ENCODE peak calls at places on chromosomes 4 and X, in nine cellular contexts. G is erythroblast, C is IMR-90, S is adrenal gland, L is GM12891, E is A549, V is endothelial cell of umbilical vein, F is uterus, D is NB4. P is an unnamed sample.

GRCh38 chr4:53120801-53121200 is 245.1 kb downstream of the SCFD2 start:
- DNase-seq in G (no peak), C (no peak), S (peak; percentile 28), L (no peak), E (no peak), V (no peak), F (no peak), D (no peak), P (peak; percentile 72)

GRCh38 chr4:15755321-15755750 is 22.8 kb upstream of the CD38 start:
- DNase-seq in G (no peak), C (peak; percentile 69), S (no peak), L (no peak), E (no peak), V (peak; percentile 49), F (no peak), D (no peak), P (no peak)

GRCh38 chr4:3224971-3225850 is 23.7 kb upstream of the MSANTD1 start:
- DNase-seq in G (peak; percentile 21), C (no peak), S (no peak), L (no peak), E (no peak), V (no peak), F (no peak), D (no peak), P (no peak)

GRCh38 chrX:81263067-81263466 is 61.2 kb downstream of the SH3BGRL start:
- DNase-seq in G (no peak), C (no peak), S (no peak), L (no peak), E (no peak), V (no peak), F (no peak), D (no peak), P (no peak)

GRCh38 chr4:40132816-40133215 is 64.0 kb upstream of the RHOH start:
- DNase-seq in G (no peak), C (no peak), S (no peak), L (no peak), E (no peak), V (no peak), F (no peak), D (no peak), P (no peak)

GRCh38 chr4:54940996-54941395 is 184.4 kb downstream of the KDR start:
- DNase-seq in G (no peak), C (no peak), S (no peak), L (no peak), E (no peak), V (no peak), F (no peak), D (no peak), P (no peak)

GRCh38 chr4:170139764-170140163 is 50.0 kb upstream of the AADAT start:
- DNase-seq in G (no peak), C (peak; percentile 37), S (no peak), L (no peak), E (no peak), V (no peak), F (no peak), D (no peak), P (no peak)

GRCh38 chrX:149541521-149542047 is 772 bp downstream of the EOLA1 start:
- DNase-seq in G (peak; percentile 47), C (no peak), S (peak; percentile 36), L (no peak), E (no peak), V (no peak), F (no peak), D (peak; percentile 27), P (no peak)

GRCh38 chr4:76780781-76781697 is 116.9 kb downstream of the SOWAHB start:
- DNase-seq in G (no peak), C (no peak), S (no peak), L (no peak), E (no peak), V (no peak), F (no peak), D (no peak), P (no peak)

GRCh38 chr4:76784237-76784636 is 113.7 kb downstream of the SOWAHB start:
- DNase-seq in G (peak; percentile 10), C (no peak), S (no peak), L (no peak), E (no peak), V (no peak), F (no peak), D (peak; percentile 4), P (no peak)

GRCh38 chr4:76781698-76782595 is 116.0 kb downstream of the SOWAHB start:
- DNase-seq in G (no peak), C (peak; percentile 98), S (no peak), L (no peak), E (no peak), V (no peak), F (no peak), D (peak; percentile 9), P (no peak)

GRCh38 chr4:76783836-76784235 is 114.1 kb downstream of the SOWAHB start:
- DNase-seq in G (no peak), C (no peak), S (no peak), L (no peak), E (no peak), V (no peak), F (no peak), D (no peak), P (no peak)

DNA sequence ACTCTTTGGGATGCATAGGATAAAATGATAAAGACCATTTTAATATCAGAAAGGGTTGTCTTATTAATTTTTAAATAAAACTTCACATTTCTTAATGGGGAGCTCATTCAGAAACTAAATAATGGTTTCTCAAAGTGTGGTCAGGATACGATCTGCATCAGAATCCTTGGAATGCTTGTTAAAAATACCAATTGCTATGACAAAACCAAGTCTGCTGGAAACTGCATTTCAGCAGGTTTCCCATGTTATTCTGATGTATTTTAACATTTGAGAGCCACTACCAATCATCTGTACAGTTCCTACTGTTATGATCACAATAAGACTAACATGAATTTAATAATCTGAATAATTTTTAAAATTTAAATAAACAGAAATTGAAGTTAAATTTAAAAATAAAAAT is 115.1 kb downstream of the SOWAHB start:
- DNase-seq in G (no peak), C (peak; percentile 85), S (no peak), L (no peak), E (no peak), V (no peak), F (no peak), D (no peak), P (no peak)
- TF ChIP-seq POLR2A in G (no peak), C (peak; percentile 29), S (no peak), L (no peak), E (no peak), V (no peak), F (no peak), D (no peak), P (no peak)

GRCh38 chrX:55004231-55004630 is 4.1 kb downstream of the APEX2 start:
- DNase-seq in G (peak; percentile 28), C (no peak), S (no peak), L (no peak), E (no peak), V (no peak), F (no peak), D (no peak), P (no peak)

GRCh38 chrX:54994668-54995452 is 872 bp upstream of the PFKFB1 start:
- DNase-seq in G (no peak), C (no peak), S (peak; percentile 46), L (no peak), E (no peak), V (no peak), F (no peak), D (peak; percentile 17), P (no peak)

GRCh38 chrX:54994099-54994498 is at the start of gene PFKFB1:
- DNase-seq in G (no peak), C (no peak), S (no peak), L (no peak), E (no peak), V (no peak), F (no peak), D (no peak), P (no peak)

GRCh38 chrX:54995621-54996020 is 1.6 kb upstream of the PFKFB1 start:
- DNase-seq in G (no peak), C (no peak), S (no peak), L (no peak), E (no peak), V (no peak), F (no peak), D (no peak), P (no peak)

DNA sequence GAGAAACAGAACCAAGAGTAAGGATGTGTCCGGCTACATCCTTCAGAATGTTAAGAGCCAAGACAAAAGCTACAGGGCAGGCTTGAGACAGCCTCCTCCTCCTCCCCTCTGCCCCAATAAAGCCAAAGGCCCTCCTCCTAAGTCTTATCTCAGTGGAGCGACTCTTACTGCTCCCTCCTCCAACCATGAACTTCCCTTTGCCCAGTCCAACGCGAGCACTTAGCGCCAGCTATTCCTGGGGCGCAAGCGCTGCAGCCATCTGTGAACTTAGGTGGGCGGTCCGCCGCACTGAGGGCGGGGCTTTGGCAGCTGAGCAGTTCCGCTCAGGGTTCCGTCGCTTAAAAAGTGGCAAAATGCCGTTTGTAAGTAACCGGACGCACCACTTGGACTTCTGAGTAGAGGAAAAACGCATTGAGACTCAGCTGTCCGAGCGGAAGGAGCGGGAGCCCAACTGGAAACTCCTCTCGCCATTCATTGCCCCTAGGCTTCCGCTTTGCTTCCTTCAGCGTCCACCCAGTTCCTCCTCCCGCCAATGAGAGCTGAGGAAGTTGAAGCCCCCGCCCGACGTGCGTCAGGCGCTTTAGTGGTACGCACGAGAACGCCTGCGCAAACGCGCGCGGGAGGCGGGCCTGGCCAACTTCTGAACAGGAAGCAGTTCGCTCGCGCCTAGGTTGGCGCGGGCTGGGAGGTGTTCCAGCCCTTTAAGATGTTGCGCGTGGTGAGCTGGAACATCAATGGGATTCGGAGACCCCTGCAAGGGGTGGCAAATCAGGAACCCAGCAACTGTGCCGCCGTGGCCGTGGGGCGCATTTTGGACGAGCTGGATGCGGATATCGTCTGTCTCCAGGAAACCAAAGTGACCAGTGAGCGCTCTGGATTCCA is at the start of gene APEX2:
- DNase-seq in G (peak; percentile 94), C (peak; percentile 91), S (peak; percentile 94), L (peak; percentile 53), E (peak; percentile 83), V (peak; percentile 92), F (peak; percentile 89), D (peak; percentile 94), P (peak; percentile 94)
- TF ChIP-seq POLR2A in G (peak; percentile 94), C (peak; percentile 85), S (peak; percentile 74), L (peak; percentile 85), E (peak; percentile 89), V (peak; percentile 72), F (peak; percentile 66), D (peak; percentile 91), P (no peak)

GRCh38 chrX:135520553-135521404 is at the start of gene INTS6L:
- DNase-seq in G (peak; percentile 89), C (peak; percentile 88), S (peak; percentile 93), L (peak; percentile 25), E (no peak), V (peak; percentile 91), F (peak; percentile 90), D (peak; percentile 97), P (peak; percentile 93)

GRCh38 chrX:135520022-135520552 is 373 bp upstream of the INTS6L start:
- DNase-seq in G (no peak), C (peak; percentile 60), S (peak; percentile 33), L (no peak), E (no peak), V (no peak), F (no peak), D (no peak), P (peak; percentile 28)

GRCh38 chrX:135522878-135523693 is 2.6 kb downstream of the INTS6L start:
- DNase-seq in G (peak; percentile 56), C (no peak), S (no peak), L (no peak), E (no peak), V (no peak), F (no peak), D (peak; percentile 9), P (no peak)

GRCh38 chrX:135522132-135522530 is 1.7 kb downstream of the INTS6L start:
- DNase-seq in G (peak; percentile 76), C (no peak), S (no peak), L (no peak), E (no peak), V (no peak), F (no peak), D (no peak), P (no peak)

DNA sequence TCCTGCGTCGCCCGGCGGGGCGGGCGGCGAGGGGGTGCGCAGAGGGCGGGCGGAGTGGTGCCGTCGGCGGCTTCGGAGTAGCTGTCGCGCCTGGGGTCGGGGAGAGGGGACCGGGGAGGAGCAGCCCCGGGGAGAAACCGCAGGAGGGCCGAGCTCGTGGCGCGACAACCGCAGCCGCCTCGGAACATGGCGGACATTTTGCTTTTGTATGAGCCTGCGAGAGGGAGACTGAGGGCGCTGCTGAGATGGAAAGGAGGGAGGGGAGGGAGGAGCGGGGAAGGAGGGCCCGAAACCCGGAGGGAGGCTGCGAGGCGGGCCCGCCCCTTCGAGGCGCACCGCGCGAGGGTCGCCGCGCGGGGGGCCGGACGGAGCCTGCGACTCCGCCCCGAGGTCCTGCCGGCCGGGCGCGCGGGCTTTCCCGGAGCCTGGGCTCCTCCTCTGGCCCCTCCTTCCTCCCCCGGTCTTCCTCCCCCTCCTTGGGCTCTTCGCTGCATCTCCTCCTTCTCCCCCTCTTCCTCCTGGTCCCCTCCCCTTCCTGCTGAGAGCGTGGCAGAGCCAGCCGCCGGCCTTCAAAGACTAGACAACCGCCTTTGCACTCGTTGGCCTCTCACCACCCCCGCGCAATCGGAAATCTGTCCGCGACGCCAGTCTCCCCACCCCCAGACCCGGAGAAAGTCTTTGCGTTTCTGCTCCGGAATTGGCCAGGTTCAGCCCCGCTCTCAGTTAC is 1.1 kb downstream of the INTS6L start:
- DNase-seq in G (peak; percentile 90), C (peak; percentile 85), S (peak; percentile 91), L (peak; percentile 52), E (peak; percentile 41), V (peak; percentile 87), F (peak; percentile 88), D (peak; percentile 95), P (peak; percentile 89)
- TF ChIP-seq POLR2A in G (peak; percentile 70), C (peak; percentile 60), S (peak; percentile 76), L (peak; percentile 35), E (peak; percentile 10), V (peak; percentile 57), F (peak; percentile 59), D (peak; percentile 44), P (no peak)

GRCh38 chr4:1009647-1010521 is 1.5 kb upstream of the FGFRL1 start:
- DNase-seq in G (peak; percentile 90), C (peak; percentile 36), S (peak; percentile 68), L (peak; percentile 78), E (no peak), V (peak; percentile 39), F (peak; percentile 72), D (peak; percentile 77), P (peak; percentile 74)

GRCh38 chr4:1013225-1014073 is 2.0 kb downstream of the FGFRL1 start:
- DNase-seq in G (no peak), C (no peak), S (peak; percentile 68), L (no peak), E (no peak), V (no peak), F (no peak), D (no peak), P (no peak)

GRCh38 chr4:1010522-1011021 is 854 bp upstream of the FGFRL1 start:
- DNase-seq in G (peak; percentile 62), C (peak; percentile 68), S (peak; percentile 85), L (no peak), E (no peak), V (peak; percentile 42), F (peak; percentile 73), D (peak; percentile 100), P (peak; percentile 48)

GRCh38 chr4:1011022-1011694 is at the start of gene FGFRL1:
- DNase-seq in G (peak; percentile 90), C (peak; percentile 77), S (peak; percentile 93), L (peak; percentile 90), E (peak; percentile 69), V (peak; percentile 76), F (peak; percentile 92), D (peak; percentile 97), P (peak; percentile 88)

GRCh38 chr4:1012031-1012739 is 759 bp downstream of the FGFRL1 start:
- DNase-seq in G (peak; percentile 45), C (no peak), S (peak; percentile 72), L (no peak), E (no peak), V (peak; percentile 48), F (peak; percentile 46), D (peak; percentile 67), P (no peak)
- TF ChIP-seq POLR2A in G (no peak), C (no peak), S (no peak), L (no peak), E (no peak), V (no peak), F (no peak), D (no peak), P (no peak)

P was measured in testis.